ENCODE peak calls at places on chromosomes 12 and 14, in six cellular contexts. I, D, Y, T, U and O are unnamed samples.

GRCh38 chr12:42631507-42631906 is 42.0 kb upstream of the PRICKLE1 start:
- DNase-seq in T (no peak), I (no peak), U (peak), Y (no peak), D (no peak), O (no peak)

GRCh38 chr12:67515679-67516363 is 132.7 kb upstream of the DYRK2 start:
- DNase-seq in Y (peak), D (no peak), U (peak), I (peak), T (peak), O (no peak)

GRCh38 chr14:104604461-104605449 is at the start of gene TMEM179:
- DNase-seq in T (peak), Y (no peak), I (no peak), U (peak), D (no peak), O (no peak)

GRCh38 chr12:103801709-103802585 is 39.1 kb downstream of the NT5DC3 start:
- DNase-seq in I (no peak), D (no peak), T (no peak), Y (no peak), U (peak), O (no peak)

GRCh38 chr12:121513464-121514183 is 67.2 kb downstream of the KDM2B start:
- DNase-seq in D (no peak), U (no peak), Y (no peak), T (peak), I (peak), O (no peak)

GRCh38 chr12:88026196-88026595 is 3.0 kb downstream of the C12orf50 start:
- DNase-seq in I (no peak), D (no peak), U (no peak), T (no peak), Y (no peak), O (no peak)

GRCh38 chr14:20802341-20803084 is at the start of gene RNASE1:
- DNase-seq in T (no peak), U (no peak), D (no peak), I (peak), Y (peak), O (no peak)

GRCh38 chr14:39180553-39180952 is 5.5 kb downstream of the PNN start:
- DNase-seq in U (no peak), I (no peak), T (no peak), Y (no peak), D (no peak), O (no peak)

GRCh38 chr12:93062100-93062419 is 133.0 kb upstream of the EEA1 start:
- DNase-seq in I (no peak), Y (no peak), D (no peak), U (no peak), T (no peak), O (no peak)

GRCh38 chr14:105746124-105746514 is 219.7 kb downstream of the TMEM121 start:
- DNase-seq in U (no peak), T (no peak), D (no peak), I (no peak), Y (no peak), O (no peak)

GRCh38 chr14:69312608-69313007 is 52.6 kb downstream of the GALNT16 start:
- DNase-seq in D (no peak), Y (no peak), U (no peak), T (no peak), I (no peak), O (no peak)

GRCh38 chr12:990308-990648 is 745 bp upstream of the ERC1 start:
- DNase-seq in T (peak), I (peak), Y (peak), U (peak), D (peak), O (peak)

GRCh38 chr14:96586056-96586455 is 83.9 kb downstream of the PAPOLA start:
- DNase-seq in T (no peak), Y (no peak), I (no peak), D (no peak), U (no peak), O (no peak)

GRCh38 chr14:93002851-93003298 is 79.9 kb downstream of the CHGA start:
- DNase-seq in U (peak), Y (no peak), D (peak), I (no peak), T (no peak), O (no peak)

GRCh38 chr12:107600596-107601144 is 84.9 kb upstream of the PWP1 start:
- DNase-seq in D (no peak), Y (no peak), U (no peak), T (no peak), I (no peak), O (no peak)

GRCh38 chr14:86357866-86358265 is 827.9 kb downstream of the FLRT2 start:
- DNase-seq in Y (no peak), D (no peak), U (no peak), I (no peak), T (no peak), O (no peak)

GRCh38 chr12:68495666-68496065 is 115.0 kb upstream of the RAP1B start:
- DNase-seq in Y (no peak), U (peak), I (no peak), D (no peak), T (no peak), O (no peak)

GRCh38 chr12:130434560-130434959 is 96.9 kb downstream of the PIWIL1 start:
- DNase-seq in I (no peak), U (no peak), T (no peak), D (no peak), Y (no peak), O (no peak)

GRCh38 chr12:49543221-49543913 is 4.5 kb downstream of the KCNH3 start:
- DNase-seq in Y (no peak), I (no peak), U (no peak), D (no peak), T (no peak), O (no peak)

GRCh38 chr12:113134521-113134951 is 1.0 kb downstream of the RASAL1 start:
- DNase-seq in Y (no peak), U (no peak), T (no peak), D (no peak), I (no peak), O (no peak)

GRCh38 chr12:113133036-113133435 is 2.5 kb downstream of the RASAL1 start:
- DNase-seq in Y (no peak), T (no peak), U (no peak), I (no peak), D (no peak), O (peak)

GRCh38 chr12:113136990-113137511 is 1.5 kb upstream of the RASAL1 start:
- DNase-seq in U (no peak), I (peak), D (no peak), Y (no peak), T (no peak), O (peak)

GRCh38 chr12:113136128-113136989 is 798 bp upstream of the RASAL1 start:
- DNase-seq in I (peak), T (no peak), U (no peak), D (no peak), Y (no peak), O (peak)

DNA sequence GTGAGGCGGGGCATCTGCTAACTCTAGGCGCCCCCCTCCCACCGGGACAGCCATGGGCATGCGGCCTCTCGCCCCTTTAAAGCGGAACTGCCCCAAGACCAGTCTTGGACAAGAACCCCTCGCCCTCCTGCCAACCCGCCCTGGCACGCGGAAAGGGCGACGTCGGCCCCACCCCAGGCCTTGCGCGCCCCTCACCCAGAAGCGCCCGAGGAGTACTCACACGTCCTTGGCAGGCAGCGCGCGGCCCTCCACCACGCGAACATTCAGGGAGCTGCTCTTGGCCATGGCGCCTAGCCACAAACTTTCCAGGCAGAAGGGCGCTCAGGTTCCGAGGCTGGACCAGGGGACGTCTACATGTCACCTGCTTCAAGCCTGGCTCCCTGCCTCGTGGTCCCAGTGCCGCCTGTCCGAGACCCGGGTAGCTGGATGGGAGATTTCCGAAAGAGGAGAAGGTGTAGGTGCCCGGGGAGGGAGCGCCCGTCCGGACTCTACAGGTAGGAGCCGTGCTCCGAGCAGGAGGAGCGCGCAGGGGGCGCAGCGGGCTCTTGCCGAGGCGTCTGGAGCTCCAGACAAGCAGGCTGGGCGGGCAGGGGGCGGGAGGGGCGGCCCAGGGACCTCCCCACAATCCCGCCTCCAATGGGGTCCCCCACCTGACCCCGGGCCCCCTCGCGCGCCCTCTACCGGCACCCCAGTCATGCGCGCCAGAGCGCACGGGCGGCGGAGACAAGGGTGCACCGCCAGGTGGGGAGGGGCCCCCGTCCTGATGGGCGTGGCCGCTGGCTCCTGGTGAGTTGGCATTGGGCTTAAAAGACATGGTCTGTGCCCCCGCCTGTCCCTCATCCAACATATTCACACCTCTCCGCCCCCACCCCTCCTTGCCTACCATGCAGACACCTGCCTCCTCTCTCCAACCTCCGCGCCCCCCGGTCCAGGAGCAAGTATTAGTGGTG is at the start of gene RASAL1:
- DNase-seq in T (peak), I (peak), D (no peak), Y (peak), U (no peak), O (peak)
- TF ChIP-seq CTCF in T (peak), I (peak), D (no peak), Y (peak), U (no peak), O (peak)

GRCh38 chr12:113439606-113440030 is 17.4 kb downstream of the SDSL start:
- DNase-seq in Y (peak), T (peak), D (no peak), U (peak), I (peak), O (no peak)
- TF ChIP-seq CTCF in Y (peak), T (peak), D (peak), U (peak), I (peak), O (peak)

GRCh38 chr12:115572440-115572839 is 705.1 kb downstream of the MED13L start:
- DNase-seq in T (peak), I (no peak), U (peak), Y (no peak), D (no peak), O (no peak)

GRCh38 chr12:115569694-115570093 is 707.8 kb downstream of the MED13L start:
- DNase-seq in Y (no peak), U (peak), I (no peak), T (no peak), D (no peak), O (no peak)

GRCh38 chr12:115571027-115571426 is 706.5 kb downstream of the MED13L start:
- DNase-seq in U (no peak), Y (no peak), D (no peak), T (no peak), I (no peak), O (no peak)

GRCh38 chr12:115570271-115570777 is 707.2 kb downstream of the MED13L start:
- DNase-seq in I (no peak), Y (no peak), D (no peak), T (no peak), U (peak), O (no peak)

DNA sequence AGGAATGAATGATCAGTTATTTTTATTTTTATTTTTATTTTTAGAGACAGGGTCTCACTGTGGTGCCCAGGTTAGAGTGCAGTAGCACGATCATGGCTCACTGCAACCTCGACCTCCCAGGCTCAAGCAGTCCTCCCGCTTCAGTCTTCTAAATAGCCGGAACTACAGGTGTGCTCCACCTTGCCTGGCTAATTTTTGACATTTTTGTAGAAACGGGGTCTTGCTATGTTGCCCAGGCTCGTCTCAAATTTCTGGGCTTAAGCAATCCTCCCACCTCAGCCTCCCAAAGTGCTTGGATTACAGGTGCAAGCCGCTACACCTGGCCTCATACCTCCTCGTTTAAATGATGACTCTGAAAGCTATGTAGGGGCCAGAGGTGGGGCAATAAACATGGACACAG is 706.0 kb downstream of the MED13L start:
- DNase-seq in Y (no peak), D (no peak), I (no peak), T (no peak), U (no peak), O (no peak)
- TF ChIP-seq CTCF in Y (no peak), D (no peak), I (no peak), T (no peak), U (no peak), O (no peak)

DNA sequence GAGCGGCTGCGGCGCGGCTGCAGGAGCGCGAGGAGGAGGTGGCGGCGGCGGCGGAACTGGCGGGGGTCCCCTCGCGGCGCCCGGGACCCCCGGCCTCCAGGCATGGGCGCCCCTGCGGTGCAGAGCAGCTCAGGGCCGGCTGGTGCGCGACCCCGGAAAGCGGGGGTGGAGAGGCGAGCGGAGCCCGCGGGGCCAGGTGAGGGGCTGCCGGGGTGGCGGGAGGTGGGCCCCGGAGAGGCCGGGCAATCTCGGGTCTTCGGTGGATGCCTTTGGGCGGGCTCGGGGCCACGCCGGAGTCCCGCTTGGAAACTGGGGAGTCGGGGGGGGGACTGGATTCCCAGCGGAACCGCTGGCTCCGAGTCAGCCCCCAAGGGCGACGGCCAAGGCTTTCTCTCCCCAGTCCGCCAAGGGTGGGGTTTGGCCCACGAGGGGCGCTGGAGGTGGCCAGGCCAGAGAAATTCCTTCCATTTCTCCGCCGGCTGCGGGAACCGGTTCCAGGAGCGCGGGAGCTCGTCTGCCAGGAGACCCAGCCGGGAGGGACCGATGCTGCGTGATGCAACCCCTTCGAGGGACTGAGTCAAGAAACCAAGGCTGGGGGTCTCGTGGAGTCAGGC is 13.9 kb upstream of the NR4A1 start:
- DNase-seq in T (no peak), I (peak), U (peak), D (peak), Y (peak), O (no peak)
- TF ChIP-seq CTCF in T (no peak), I (no peak), U (peak), D (no peak), Y (no peak), O (no peak)